ENCODE peak calls at places on chromosomes 4 and X, in nine cellular contexts. B is thyroid gland, K is left lung, F is uterus, U is tibial artery, T is mesenchymal stem cell, Z is transverse colon, D is adipocyte, Q is body of pancreas. W is an unnamed sample.

GRCh38 chrX:72308566-72309296 is 3.0 kb upstream of the CITED1 start:
- DNase-seq in D (peak; percentile 69), U (peak; percentile 40), Z (peak; percentile 73), T (peak; percentile 69), F (peak; percentile 59), B (peak; percentile 72), Q (peak; percentile 62), K (peak; percentile 72), W (no peak)

GRCh38 chrX:119692241-119693031 is 532 bp downstream of the SEPTIN6 start:
- DNase-seq in D (peak; percentile 61), K (peak; percentile 81), T (peak; percentile 54), Q (no peak), U (no peak), F (no peak), B (peak; percentile 27), Z (peak; percentile 47), W (no peak)

GRCh38 chrX:386239-386767 is 404 bp downstream of the PPP2R3B start:
- DNase-seq in F (no peak), U (no peak), Z (no peak), T (no peak), K (peak; percentile 86), D (peak; percentile 3), B (no peak), Q (no peak), W (no peak)

GRCh38 chr4:7854697-7855370 is 84.8 kb downstream of the AFAP1 start:
- DNase-seq in D (no peak), Q (no peak), B (no peak), Z (no peak), U (no peak), T (no peak), K (no peak), F (no peak), W (no peak)

GRCh38 chr4:133555671-133556070 is 406.6 kb downstream of the PCDH10 start:
- DNase-seq in U (no peak), Q (no peak), B (no peak), K (no peak), T (peak; percentile 56), D (no peak), Z (no peak), F (no peak), W (no peak)

GRCh38 chr4:126779446-126780166 is 853.2 kb upstream of the INTU start:
- DNase-seq in D (no peak), Q (no peak), U (no peak), T (no peak), B (peak; percentile 3), Z (no peak), F (no peak), K (no peak), W (no peak)

GRCh38 chrX:15151267-15152196 is 118.4 kb downstream of the ASB9 start:
- DNase-seq in K (no peak), Q (no peak), T (no peak), Z (no peak), U (no peak), B (no peak), D (no peak), F (no peak), W (no peak)

GRCh38 chrX:105543271-105543670 is 279.1 kb upstream of the NRK start:
- DNase-seq in B (no peak), F (no peak), D (no peak), K (no peak), Q (no peak), Z (no peak), U (no peak), T (no peak), W (no peak)

GRCh38 chr4:91325495-91325894 is 978.3 kb upstream of the GRID2 start:
- DNase-seq in U (no peak), T (peak; percentile 45), F (no peak), B (peak; percentile 3), Q (peak; percentile 68), K (no peak), D (peak; percentile 0), Z (no peak), W (no peak)

GRCh38 chr4:60683953-60684352 is 516.2 kb upstream of the ADGRL3 start:
- DNase-seq in K (no peak), Q (no peak), D (peak; percentile 89), U (no peak), Z (no peak), T (peak; percentile 30), F (no peak), B (no peak), W (no peak)

GRCh38 chr4:19983072-19983471 is 268.6 kb upstream of the SLIT2 start:
- DNase-seq in U (no peak), Q (no peak), F (no peak), T (peak; percentile 95), B (no peak), D (peak; percentile 90), K (no peak), Z (no peak), W (no peak)

GRCh38 chrX:53284684-53285447 is 3.5 kb upstream of the IQSEC2 start:
- DNase-seq in F (peak; percentile 57), Z (peak; percentile 71), U (peak; percentile 36), B (peak; percentile 53), K (peak; percentile 80), D (peak; percentile 75), T (peak; percentile 46), Q (peak; percentile 66), W (no peak)

GRCh38 chr4:107616838-107617389 is 103.1 kb downstream of the PAPSS1 start:
- DNase-seq in F (no peak), T (no peak), D (no peak), U (no peak), Q (no peak), B (no peak), Z (no peak), K (no peak), W (no peak)

GRCh38 chr4:152247271-152247975 is 288.5 kb downstream of the FBXW7 start:
- DNase-seq in U (no peak), D (no peak), T (no peak), K (peak; percentile 55), F (no peak), Z (no peak), Q (no peak), B (no peak), W (no peak)

GRCh38 chr4:128630881-128631280 is 178.6 kb upstream of the JADE1 start:
- DNase-seq in Q (no peak), Z (no peak), F (no peak), B (peak; percentile 65), K (no peak), T (no peak), U (no peak), D (no peak), W (no peak)

GRCh38 chr4:28209371-28209924 is 1348.8 kb downstream of the STIM2 start:
- DNase-seq in D (no peak), U (no peak), Q (no peak), T (no peak), K (no peak), F (no peak), B (no peak), Z (no peak), W (no peak)

DNA sequence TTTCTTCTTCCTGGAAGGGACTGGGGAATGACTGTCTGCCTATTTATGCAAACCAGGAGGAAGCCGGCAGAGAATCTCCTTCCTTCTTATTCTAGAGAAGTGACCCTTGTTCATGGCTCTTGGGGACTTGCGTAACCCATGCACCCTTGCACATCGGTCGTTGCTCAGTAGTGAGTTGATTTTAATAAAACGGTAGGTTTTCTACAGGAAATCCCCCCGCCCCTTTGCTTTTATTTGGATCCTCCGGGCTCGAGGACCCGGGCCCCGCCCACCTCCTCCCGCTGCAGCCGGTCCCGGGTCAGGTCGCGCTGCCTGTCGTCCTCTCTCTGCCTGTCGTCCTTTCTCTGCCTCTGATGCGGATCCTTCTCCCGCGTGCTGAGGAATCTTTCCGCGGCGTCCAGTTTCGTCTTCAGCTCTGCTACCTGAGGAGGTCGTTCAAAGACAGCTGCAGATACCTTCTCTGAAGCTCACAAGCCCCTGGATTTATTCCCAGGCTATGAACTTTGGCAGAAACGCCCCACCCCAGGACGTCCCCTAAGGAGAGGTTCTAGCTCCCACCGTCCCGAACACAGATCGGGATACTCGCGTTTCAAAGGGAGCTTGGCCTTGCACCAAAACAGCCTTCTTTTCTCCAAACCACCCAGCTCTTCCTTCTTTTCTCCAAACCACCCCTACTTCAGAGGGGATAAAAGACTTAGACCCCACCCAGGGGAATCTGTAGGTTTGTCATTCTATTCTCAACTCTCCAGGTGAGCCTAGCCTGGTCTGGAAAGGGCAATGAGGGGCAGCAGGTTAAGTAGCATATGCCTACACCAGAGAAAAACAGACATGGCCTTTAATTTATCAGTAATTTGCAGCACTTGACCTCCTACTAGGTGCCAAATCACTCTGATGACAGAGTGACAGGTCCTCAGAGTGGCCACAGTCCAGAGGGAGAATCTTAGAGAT is 7.0 kb downstream of the TNIP3 start:
- DNase-seq in F (no peak), B (peak; percentile 18), Q (peak; percentile 15), Z (peak; percentile 39), K (peak; percentile 88), D (peak; percentile 58), T (peak; percentile 54), U (peak; percentile 39), W (no peak)
- H3K4me1 ChIP-seq in F (no peaks in the 10 kb centered on the region), B (no peaks in the 10 kb centered on the region), Q (peaks cover 8% of the 10 kb centered on the region), Z (no peaks in the 10 kb centered on the region), K (peaks cover 10% of the 10 kb centered on the region), D (peaks cover 12% of the 10 kb centered on the region), T (no peaks in the 10 kb centered on the region), U (peaks cover 8% of the 10 kb centered on the region), W (peaks cover 4% of the 10 kb centered on the region)

DNA sequence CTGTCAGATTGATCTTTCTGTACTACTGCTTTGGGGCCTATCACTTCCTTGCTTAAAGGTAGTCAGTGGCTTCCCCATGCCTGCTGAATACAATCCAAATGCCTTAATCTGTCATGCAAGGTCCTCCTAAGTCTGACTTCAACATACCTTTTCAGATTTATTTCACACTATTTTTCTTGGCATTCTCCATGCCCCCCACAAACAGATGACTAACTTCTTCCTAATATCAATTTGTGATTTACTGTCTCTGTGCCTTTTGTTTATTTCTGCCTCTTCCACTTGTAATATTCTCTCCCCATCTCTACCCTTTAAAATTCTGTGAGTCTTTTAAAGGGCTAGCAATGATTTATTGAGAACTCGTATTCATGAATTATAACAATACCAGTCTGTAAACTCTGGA is 41.8 kb downstream of the OCRL start:
- DNase-seq in D (no peak), Q (no peak), K (no peak), U (no peak), T (no peak), F (no peak), Z (no peak), B (no peak), W (no peak)
- H3K4me1 ChIP-seq in D (peaks cover 19% of the 10 kb centered on the region), Q (no peaks in the 10 kb centered on the region), K (no peaks in the 10 kb centered on the region), U (no peaks in the 10 kb centered on the region), T (no peaks in the 10 kb centered on the region), F (no peaks in the 10 kb centered on the region), Z (no peaks in the 10 kb centered on the region), B (no peaks in the 10 kb centered on the region), W (no peaks in the 10 kb centered on the region)

GRCh38 chr4:94486372-94486801 is 34.6 kb downstream of the PDLIM5 start:
- DNase-seq in B (peak; percentile 22), T (peak; percentile 46), U (no peak), K (no peak), Z (no peak), Q (no peak), D (no peak), F (no peak), W (no peak)
- H3K4me1 ChIP-seq in B (peaks cover 14% of the 10 kb centered on the region), T (peaks cover 3% of the 10 kb centered on the region), U (peaks cover 34% of the 10 kb centered on the region), K (no peaks in the 10 kb centered on the region), Z (peaks cover 2% of the 10 kb centered on the region), Q (peaks cover 14% of the 10 kb centered on the region), D (peaks cover 10% of the 10 kb centered on the region), F (peaks cover 20% of the 10 kb centered on the region), W (peaks cover 49% of the 10 kb centered on the region)

DNA sequence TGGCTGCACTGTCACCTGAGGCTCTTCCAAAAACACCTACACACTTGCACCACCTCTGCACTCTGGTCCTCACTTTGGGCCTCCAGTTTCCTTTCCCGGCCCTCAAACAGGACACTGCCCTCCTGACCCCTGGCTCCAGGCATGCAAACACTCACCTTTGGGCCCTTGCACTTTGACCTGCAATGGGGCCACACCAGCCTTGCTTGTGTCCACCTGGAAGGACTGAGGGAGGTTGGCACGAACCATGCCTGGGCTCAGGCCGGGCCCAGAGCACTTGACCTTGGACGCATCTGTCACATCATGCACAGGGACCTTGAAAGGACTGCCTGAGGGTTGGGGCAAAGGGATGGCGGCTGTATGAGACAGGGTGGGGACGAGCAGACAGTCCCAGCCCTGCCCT is 15.6 kb downstream of the FLNA start:
- DNase-seq in K (no peak), B (no peak), F (no peak), U (no peak), D (no peak), T (no peak), Q (no peak), Z (no peak), W (no peak)
- H3K4me1 ChIP-seq in K (no peaks in the 10 kb centered on the region), B (no peaks in the 10 kb centered on the region), F (no peaks in the 10 kb centered on the region), U (peaks cover 11% of the 10 kb centered on the region), D (no peaks in the 10 kb centered on the region), T (peaks cover 28% of the 10 kb centered on the region), Q (no peaks in the 10 kb centered on the region), Z (no peaks in the 10 kb centered on the region), W (no peaks in the 10 kb centered on the region)

W was measured in keratinocyte.